ENCODE peak calls at places on chromosomes 5 and 9, in ten cellular contexts. One of them, this sample, is unnamed.

GRCh38 chr5:143177263-143177994 is 226.1 kb downstream of the NR3C1 start:
- DNase-seq in body of pancreas: no peak
- DNase-seq in SK-N-SH: no peak
- DNase-seq in Peyer's patch: no peak
- DNase-seq in fibroblast of the aortic adventitia: peak
- DNase-seq in fibroblast of lung: peak
- DNase-seq in colonic mucosa: no peak
- DNase-seq in tibial nerve: no peak
- DNase-seq in psoas muscle: no peak
- DNase-seq in foreskin fibroblast: peak
- DNase-seq in this sample: peak

GRCh38 chr9:115643948-115644727 is 509.5 kb upstream of the PAPPA start:
- DNase-seq in body of pancreas: no peak
- DNase-seq in SK-N-SH: no peak
- DNase-seq in Peyer's patch: no peak
- DNase-seq in fibroblast of the aortic adventitia: no peak
- DNase-seq in fibroblast of lung: no peak
- DNase-seq in colonic mucosa: no peak
- DNase-seq in tibial nerve: no peak
- DNase-seq in psoas muscle: no peak
- DNase-seq in foreskin fibroblast: no peak
- DNase-seq in this sample: no peak

GRCh38 chr5:145718956-145719355 is 116.2 kb downstream of the PRELID2 start:
- DNase-seq in body of pancreas: no peak
- DNase-seq in SK-N-SH: no peak
- DNase-seq in Peyer's patch: no peak
- DNase-seq in fibroblast of the aortic adventitia: peak
- DNase-seq in fibroblast of lung: peak
- DNase-seq in colonic mucosa: no peak
- DNase-seq in tibial nerve: no peak
- DNase-seq in psoas muscle: no peak
- DNase-seq in foreskin fibroblast: no peak
- DNase-seq in this sample: peak

GRCh38 chr5:36462295-36463021 is 143.9 kb upstream of the SLC1A3 start:
- DNase-seq in body of pancreas: no peak
- DNase-seq in SK-N-SH: no peak
- DNase-seq in Peyer's patch: no peak
- DNase-seq in fibroblast of the aortic adventitia: no peak
- DNase-seq in fibroblast of lung: peak
- DNase-seq in colonic mucosa: no peak
- DNase-seq in tibial nerve: no peak
- DNase-seq in psoas muscle: no peak
- DNase-seq in foreskin fibroblast: no peak
- DNase-seq in this sample: peak

GRCh38 chr5:83564069-83564749 is 92.7 kb downstream of the VCAN start:
- DNase-seq in body of pancreas: no peak
- DNase-seq in SK-N-SH: peak
- DNase-seq in Peyer's patch: no peak
- DNase-seq in fibroblast of the aortic adventitia: peak
- DNase-seq in fibroblast of lung: peak
- DNase-seq in colonic mucosa: no peak
- DNase-seq in tibial nerve: no peak
- DNase-seq in psoas muscle: no peak
- DNase-seq in foreskin fibroblast: peak
- DNase-seq in this sample: peak

GRCh38 chr9:110622368-110622767 is 42.8 kb upstream of the SVEP1 start:
- DNase-seq in body of pancreas: no peak
- DNase-seq in SK-N-SH: no peak
- DNase-seq in Peyer's patch: no peak
- DNase-seq in fibroblast of the aortic adventitia: no peak
- DNase-seq in fibroblast of lung: no peak
- DNase-seq in colonic mucosa: no peak
- DNase-seq in tibial nerve: no peak
- DNase-seq in psoas muscle: no peak
- DNase-seq in foreskin fibroblast: no peak
- DNase-seq in this sample: no peak

GRCh38 chr5:170173227-170173626 is 59.6 kb upstream of the C5orf58 start:
- DNase-seq in body of pancreas: no peak
- DNase-seq in SK-N-SH: no peak
- DNase-seq in Peyer's patch: no peak
- DNase-seq in fibroblast of the aortic adventitia: peak
- DNase-seq in fibroblast of lung: peak
- DNase-seq in colonic mucosa: no peak
- DNase-seq in tibial nerve: no peak
- DNase-seq in psoas muscle: no peak
- DNase-seq in foreskin fibroblast: peak
- DNase-seq in this sample: no peak

GRCh38 chr5:67451640-67452279 is 255.2 kb upstream of the CD180 start:
- DNase-seq in body of pancreas: no peak
- DNase-seq in SK-N-SH: no peak
- DNase-seq in Peyer's patch: no peak
- DNase-seq in fibroblast of the aortic adventitia: no peak
- DNase-seq in fibroblast of lung: no peak
- DNase-seq in colonic mucosa: no peak
- DNase-seq in tibial nerve: no peak
- DNase-seq in psoas muscle: no peak
- DNase-seq in foreskin fibroblast: no peak
- DNase-seq in this sample: no peak

GRCh38 chr5:176350416-176350815 is 11.1 kb downstream of the KIAA1191 start:
- DNase-seq in body of pancreas: no peak
- DNase-seq in SK-N-SH: no peak
- DNase-seq in Peyer's patch: no peak
- DNase-seq in fibroblast of the aortic adventitia: no peak
- DNase-seq in fibroblast of lung: peak
- DNase-seq in colonic mucosa: no peak
- DNase-seq in tibial nerve: no peak
- DNase-seq in psoas muscle: no peak
- DNase-seq in foreskin fibroblast: no peak
- DNase-seq in this sample: no peak

DNA sequence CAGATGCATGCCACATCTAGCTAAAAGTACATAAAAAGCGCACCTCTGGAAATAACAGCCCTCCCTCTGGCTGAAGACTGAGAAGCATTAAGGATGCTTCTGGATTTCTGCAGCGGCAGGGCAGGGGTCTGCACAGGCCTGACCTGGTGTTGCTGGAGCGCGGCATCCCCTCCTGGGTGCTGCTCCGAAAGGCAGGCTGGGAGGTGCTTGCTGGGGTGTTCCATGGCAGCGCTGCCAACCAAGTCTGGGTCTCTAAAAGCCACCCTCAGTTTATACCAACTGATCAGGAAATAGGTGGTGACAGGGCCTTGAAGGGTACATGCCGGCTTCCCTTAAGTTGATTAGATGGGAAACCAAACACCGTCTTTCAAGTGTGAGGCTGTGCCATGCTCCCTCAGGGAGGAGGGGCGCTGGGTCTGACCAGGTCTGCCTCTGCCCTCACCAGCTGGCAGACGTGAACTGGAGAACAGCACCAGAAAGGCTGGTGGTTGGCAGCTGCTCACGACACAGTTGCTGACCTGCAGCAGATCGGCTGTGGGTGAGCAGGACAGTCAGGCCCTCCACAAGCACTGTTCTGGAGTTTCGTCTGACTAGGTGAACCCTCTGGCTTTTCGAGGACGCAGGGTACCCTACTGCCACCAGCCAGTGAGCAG is 81.6 kb downstream of the DAP start:
- DNase-seq in body of pancreas: no peak
- DNase-seq in SK-N-SH: no peak
- DNase-seq in Peyer's patch: no peak
- DNase-seq in fibroblast of the aortic adventitia: no peak
- DNase-seq in fibroblast of lung: no peak
- DNase-seq in colonic mucosa: no peak
- DNase-seq in tibial nerve: no peak
- DNase-seq in psoas muscle: no peak
- DNase-seq in foreskin fibroblast: no peak
- DNase-seq in this sample: no peak
- TF ChIP-seq CTCF in body of pancreas: no peak
- TF ChIP-seq CTCF in SK-N-SH: no peak
- TF ChIP-seq CTCF in Peyer's patch: no peak
- TF ChIP-seq CTCF in fibroblast of the aortic adventitia: no peak
- TF ChIP-seq CTCF in fibroblast of lung: no peak
- TF ChIP-seq CTCF in colonic mucosa: no peak
- TF ChIP-seq CTCF in tibial nerve: no peak
- TF ChIP-seq CTCF in psoas muscle: no peak
- TF ChIP-seq CTCF in foreskin fibroblast: no peak
- TF ChIP-seq CTCF in this sample: no peak

GRCh38 chr9:36813149-36813548 is 220.9 kb downstream of the PAX5 start:
- DNase-seq in body of pancreas: no peak
- DNase-seq in SK-N-SH: no peak
- DNase-seq in Peyer's patch: no peak
- DNase-seq in fibroblast of the aortic adventitia: no peak
- DNase-seq in fibroblast of lung: no peak
- DNase-seq in colonic mucosa: no peak
- DNase-seq in tibial nerve: no peak
- DNase-seq in psoas muscle: no peak
- DNase-seq in foreskin fibroblast: no peak
- DNase-seq in this sample: no peak

GRCh38 chr9:36812556-36812955 is 221.5 kb downstream of the PAX5 start:
- DNase-seq in body of pancreas: no peak
- DNase-seq in SK-N-SH: no peak
- DNase-seq in Peyer's patch: no peak
- DNase-seq in fibroblast of the aortic adventitia: no peak
- DNase-seq in fibroblast of lung: no peak
- DNase-seq in colonic mucosa: no peak
- DNase-seq in tibial nerve: no peak
- DNase-seq in psoas muscle: no peak
- DNase-seq in foreskin fibroblast: no peak
- DNase-seq in this sample: no peak

GRCh38 chr9:36802171-36802920 is 229.7 kb downstream of the MELK start:
- DNase-seq in body of pancreas: no peak
- DNase-seq in SK-N-SH: no peak
- DNase-seq in Peyer's patch: no peak
- DNase-seq in fibroblast of the aortic adventitia: peak
- DNase-seq in fibroblast of lung: peak
- DNase-seq in colonic mucosa: no peak
- DNase-seq in tibial nerve: peak
- DNase-seq in psoas muscle: no peak
- DNase-seq in foreskin fibroblast: peak
- DNase-seq in this sample: peak

GRCh38 chr9:36803951-36804350 is 230.1 kb downstream of the PAX5 start:
- DNase-seq in body of pancreas: no peak
- DNase-seq in SK-N-SH: no peak
- DNase-seq in Peyer's patch: no peak
- DNase-seq in fibroblast of the aortic adventitia: no peak
- DNase-seq in fibroblast of lung: no peak
- DNase-seq in colonic mucosa: no peak
- DNase-seq in tibial nerve: no peak
- DNase-seq in psoas muscle: no peak
- DNase-seq in foreskin fibroblast: no peak
- DNase-seq in this sample: no peak

DNA sequence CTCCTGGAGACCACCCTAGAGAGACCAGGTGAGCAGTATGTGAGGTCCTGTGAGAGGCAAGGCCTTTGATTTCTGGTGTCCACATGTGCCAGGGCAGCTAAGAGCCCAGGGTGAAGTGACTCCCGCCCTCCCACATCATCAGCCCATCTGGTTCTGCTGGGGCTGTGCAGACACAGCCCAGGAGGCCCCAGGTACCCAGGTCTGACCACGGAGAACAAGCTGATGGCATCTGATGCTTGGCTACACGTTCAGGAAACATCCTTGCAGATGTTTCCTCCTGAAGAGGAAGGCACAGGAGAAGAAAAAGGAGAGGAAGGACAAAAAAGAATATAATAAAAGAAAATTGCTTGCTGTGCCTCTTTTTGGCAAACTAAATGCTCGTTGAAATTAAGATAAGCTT is 225.8 kb downstream of the PAX5 start:
- DNase-seq in body of pancreas: no peak
- DNase-seq in SK-N-SH: no peak
- DNase-seq in Peyer's patch: no peak
- DNase-seq in fibroblast of the aortic adventitia: no peak
- DNase-seq in fibroblast of lung: no peak
- DNase-seq in colonic mucosa: no peak
- DNase-seq in tibial nerve: no peak
- DNase-seq in psoas muscle: no peak
- DNase-seq in foreskin fibroblast: no peak
- DNase-seq in this sample: no peak
- H3K4me3 ChIP-seq in body of pancreas: no peak
- H3K4me3 ChIP-seq in SK-N-SH: no peak
- H3K4me3 ChIP-seq in Peyer's patch: no peak
- H3K4me3 ChIP-seq in fibroblast of the aortic adventitia: no peak
- H3K4me3 ChIP-seq in fibroblast of lung: no peak
- H3K4me3 ChIP-seq in colonic mucosa: no peak
- H3K4me3 ChIP-seq in tibial nerve: no peak
- H3K4me3 ChIP-seq in psoas muscle: no peak
- H3K4me3 ChIP-seq in foreskin fibroblast: no peak
- H3K4me3 ChIP-seq in this sample: no peak

DNA sequence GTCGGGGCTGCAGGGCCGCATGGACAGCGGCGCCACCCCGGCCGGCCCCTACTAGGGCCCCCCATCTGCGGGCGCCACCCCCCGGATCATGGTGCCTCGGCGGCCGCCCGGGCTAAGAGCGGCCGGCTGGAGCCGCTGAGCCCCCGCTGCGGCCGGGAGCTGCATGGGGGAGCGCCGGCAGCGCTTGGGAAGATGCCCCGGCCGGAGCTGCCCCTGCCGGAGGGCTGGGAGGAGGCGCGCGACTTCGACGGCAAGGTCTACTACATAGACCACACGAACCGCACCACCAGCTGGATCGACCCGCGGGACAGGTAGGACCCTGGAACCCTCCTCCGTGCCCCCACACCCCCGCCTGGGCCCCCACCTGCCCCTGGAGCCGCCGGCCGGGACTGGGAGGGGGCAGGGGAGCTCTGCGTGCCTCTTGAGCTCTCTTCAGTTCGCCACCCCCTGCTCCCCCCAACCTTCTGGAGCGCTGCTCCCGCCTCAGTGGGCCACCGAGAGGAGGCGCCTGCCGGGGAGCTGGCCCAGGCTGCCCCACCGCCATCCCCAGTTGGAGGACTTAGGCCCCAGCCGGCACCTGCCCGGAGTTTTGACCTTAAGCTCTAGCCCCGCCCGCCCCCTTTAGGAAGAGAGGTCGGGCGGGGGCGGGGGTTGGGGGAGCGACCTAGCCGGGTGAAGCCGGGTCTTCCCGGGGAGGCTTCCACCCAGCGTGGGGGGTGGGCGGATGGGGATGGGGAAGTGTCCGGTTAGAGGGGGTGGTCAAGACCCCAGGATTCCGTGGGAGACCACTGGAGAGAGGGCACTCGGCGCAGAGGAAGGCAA is 727 bp downstream of the WWC1 start:
- DNase-seq in body of pancreas: peak
- DNase-seq in SK-N-SH: peak
- DNase-seq in Peyer's patch: no peak
- DNase-seq in fibroblast of the aortic adventitia: no peak
- DNase-seq in fibroblast of lung: no peak
- DNase-seq in colonic mucosa: peak
- DNase-seq in tibial nerve: no peak
- DNase-seq in psoas muscle: no peak
- DNase-seq in foreskin fibroblast: peak
- DNase-seq in this sample: no peak
- TF ChIP-seq CTCF in body of pancreas: no peak
- TF ChIP-seq CTCF in SK-N-SH: peak
- TF ChIP-seq CTCF in Peyer's patch: peak
- TF ChIP-seq CTCF in fibroblast of the aortic adventitia: no peak
- TF ChIP-seq CTCF in fibroblast of lung: peak
- TF ChIP-seq CTCF in colonic mucosa: no peak
- TF ChIP-seq CTCF in tibial nerve: no peak
- TF ChIP-seq CTCF in psoas muscle: no peak
- TF ChIP-seq CTCF in foreskin fibroblast: no peak
- TF ChIP-seq CTCF in this sample: peak

DNA sequence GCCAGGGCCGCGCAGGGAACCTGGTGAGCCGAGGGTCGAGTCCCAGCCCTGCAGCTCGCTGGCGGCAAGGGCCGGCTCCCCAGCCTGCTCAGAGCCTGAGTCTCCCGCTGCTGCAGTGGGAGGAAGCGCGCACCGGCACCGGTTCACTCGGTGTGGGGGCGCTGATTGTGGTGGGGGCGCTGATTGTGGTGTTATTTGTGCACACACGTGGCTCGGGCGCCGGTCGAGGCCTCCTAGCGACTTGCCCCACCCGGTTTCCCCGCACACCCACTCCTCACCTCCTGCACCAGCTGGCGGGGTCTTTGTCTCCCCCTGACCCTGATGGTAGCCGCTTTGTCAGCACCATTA is 266.7 kb downstream of the NSG2 start:
- DNase-seq in body of pancreas: no peak
- DNase-seq in SK-N-SH: no peak
- DNase-seq in Peyer's patch: no peak
- DNase-seq in fibroblast of the aortic adventitia: no peak
- DNase-seq in fibroblast of lung: no peak
- DNase-seq in colonic mucosa: no peak
- DNase-seq in tibial nerve: no peak
- DNase-seq in psoas muscle: no peak
- DNase-seq in foreskin fibroblast: no peak
- DNase-seq in this sample: no peak
- H3K4me3 ChIP-seq in body of pancreas: no peak
- H3K4me3 ChIP-seq in SK-N-SH: peak
- H3K4me3 ChIP-seq in Peyer's patch: no peak
- H3K4me3 ChIP-seq in fibroblast of the aortic adventitia: peak
- H3K4me3 ChIP-seq in fibroblast of lung: no peak
- H3K4me3 ChIP-seq in colonic mucosa: peak
- H3K4me3 ChIP-seq in tibial nerve: peak
- H3K4me3 ChIP-seq in psoas muscle: peak
- H3K4me3 ChIP-seq in foreskin fibroblast: no peak
- H3K4me3 ChIP-seq in this sample: no peak